ENCODE peak calls at places on chromosome 19, in four cellular contexts. One of them, this sample, is unnamed.

GRCh38 chr19:3538965-3539742 is at the start of gene TEKTIP1:
- DNase-seq in GM23338: peak; percentile 51
- DNase-seq in tibial nerve: no peak
- DNase-seq in esophagus muscularis mucosa: no peak
- DNase-seq in this sample: peak; percentile 41

GRCh38 chr19:8423821-8424223 is 10.7 kb downstream of the MARCHF2 start:
- DNase-seq in tibial nerve: peak; percentile 99
- DNase-seq in esophagus muscularis mucosa: peak; percentile 98
- DNase-seq in GM23338: peak; percentile 48
- DNase-seq in this sample: no peak

GRCh38 chr19:45290381-45290931 is 32.2 kb downstream of the CKM start:
- DNase-seq in GM23338: no peak
- DNase-seq in esophagus muscularis mucosa: no peak
- DNase-seq in tibial nerve: no peak
- DNase-seq in this sample: no peak

GRCh38 chr19:17835182-17836006 is 12.4 kb downstream of the JAK3 start:
- DNase-seq in esophagus muscularis mucosa: no peak
- DNase-seq in tibial nerve: no peak
- DNase-seq in GM23338: no peak
- DNase-seq in this sample: no peak

GRCh38 chr19:8361921-8362793 is 1.8 kb upstream of the ANGPTL4 start:
- DNase-seq in esophagus muscularis mucosa: peak; percentile 98
- DNase-seq in tibial nerve: peak; percentile 92
- DNase-seq in GM23338: no peak
- DNase-seq in this sample: no peak

GRCh38 chr19:55537741-55538111 is 793 bp upstream of the SBK2 start:
- DNase-seq in tibial nerve: no peak
- DNase-seq in GM23338: peak; percentile 78
- DNase-seq in esophagus muscularis mucosa: no peak
- DNase-seq in this sample: peak; percentile 58

GRCh38 chr19:51742736-51743288 is 8.9 kb downstream of the FPR1 start:
- DNase-seq in esophagus muscularis mucosa: no peak
- DNase-seq in GM23338: no peak
- DNase-seq in tibial nerve: no peak
- DNase-seq in this sample: no peak

GRCh38 chr19:17323973-17324327 is 10.7 kb downstream of the ANO8 start:
- DNase-seq in esophagus muscularis mucosa: no peak
- DNase-seq in tibial nerve: no peak
- DNase-seq in GM23338: no peak
- DNase-seq in this sample: no peak

GRCh38 chr19:51025401-51025800 is 1.0 kb downstream of the KLK11 start:
- DNase-seq in GM23338: no peak
- DNase-seq in tibial nerve: no peak
- DNase-seq in esophagus muscularis mucosa: no peak
- DNase-seq in this sample: no peak

GRCh38 chr19:7710616-7711015 is 8.7 kb upstream of the FCER2 start:
- DNase-seq in esophagus muscularis mucosa: no peak
- DNase-seq in GM23338: no peak
- DNase-seq in tibial nerve: no peak
- DNase-seq in this sample: no peak

GRCh38 chr19:55158848-55159793 is 1.6 kb upstream of the TNNI3 start:
- DNase-seq in esophagus muscularis mucosa: no peak
- DNase-seq in tibial nerve: no peak
- DNase-seq in GM23338: no peak
- DNase-seq in this sample: no peak

GRCh38 chr19:2627319-2627829 is 75.1 kb downstream of the GNG7 start:
- DNase-seq in tibial nerve: peak; percentile 79
- DNase-seq in esophagus muscularis mucosa: peak; percentile 95
- DNase-seq in GM23338: no peak
- DNase-seq in this sample: no peak

GRCh38 chr19:20247016-20247683 is 80.1 kb downstream of the ZNF486 start:
- DNase-seq in esophagus muscularis mucosa: no peak
- DNase-seq in tibial nerve: no peak
- DNase-seq in GM23338: peak; percentile 69
- DNase-seq in this sample: peak; percentile 63

GRCh38 chr19:2015611-2015950 is at the start of gene BTBD2:
- DNase-seq in esophagus muscularis mucosa: no peak
- DNase-seq in tibial nerve: peak; percentile 52
- DNase-seq in GM23338: peak; percentile 70
- DNase-seq in this sample: no peak

GRCh38 chr19:30864460-30865215 is 484.6 kb downstream of the TSHZ3 start:
- DNase-seq in GM23338: no peak
- DNase-seq in esophagus muscularis mucosa: no peak
- DNase-seq in tibial nerve: no peak
- DNase-seq in this sample: no peak

GRCh38 chr19:50512999-50513745 is 541 bp downstream of the ASPDH start:
- DNase-seq in esophagus muscularis mucosa: peak; percentile 79
- DNase-seq in GM23338: no peak
- DNase-seq in tibial nerve: no peak
- DNase-seq in this sample: no peak

GRCh38 chr19:4375164-4375619 is 25.2 kb downstream of the SH3GL1 start:
- DNase-seq in esophagus muscularis mucosa: no peak
- DNase-seq in tibial nerve: no peak
- DNase-seq in GM23338: peak; percentile 85
- DNase-seq in this sample: no peak

GRCh38 chr19:32041681-32042292 is 303.6 kb upstream of the ZNF507 start:
- DNase-seq in tibial nerve: no peak
- DNase-seq in GM23338: peak; percentile 74
- DNase-seq in esophagus muscularis mucosa: no peak
- DNase-seq in this sample: peak; percentile 77

GRCh38 chr19:52689804-52690394 is 44.9 kb downstream of the ZNF611 start:
- DNase-seq in tibial nerve: peak; percentile 29
- DNase-seq in esophagus muscularis mucosa: peak; percentile 92
- DNase-seq in GM23338: peak; percentile 50
- DNase-seq in this sample: peak; percentile 44

GRCh38 chr19:35351441-35352176 is 3.9 kb downstream of the FFAR1 start:
- DNase-seq in esophagus muscularis mucosa: no peak
- DNase-seq in GM23338: no peak
- DNase-seq in tibial nerve: no peak
- DNase-seq in this sample: no peak

GRCh38 chr19:7925171-7925837 is 631 bp downstream of the CTXN1 start:
- DNase-seq in GM23338: peak; percentile 89
- DNase-seq in tibial nerve: peak; percentile 59
- DNase-seq in esophagus muscularis mucosa: no peak
- DNase-seq in this sample: peak; percentile 96

GRCh38 chr19:2733930-2734588 is 5.8 kb downstream of the SLC39A3 start:
- DNase-seq in tibial nerve: no peak
- DNase-seq in esophagus muscularis mucosa: no peak
- DNase-seq in GM23338: no peak
- DNase-seq in this sample: no peak

GRCh38 chr19:15549581-15549980 is 41.3 kb downstream of the CYP4F22 start:
- DNase-seq in esophagus muscularis mucosa: no peak
- DNase-seq in tibial nerve: no peak
- DNase-seq in GM23338: no peak
- DNase-seq in this sample: no peak

GRCh38 chr19:15897738-15898276 is at the start of gene CYP4F2:
- DNase-seq in esophagus muscularis mucosa: peak; percentile 55
- DNase-seq in GM23338: no peak
- DNase-seq in tibial nerve: no peak
- DNase-seq in this sample: no peak

GRCh38 chr19:32750441-32751055 is 31.0 kb downstream of the TDRD12 start:
- DNase-seq in tibial nerve: no peak
- DNase-seq in esophagus muscularis mucosa: no peak
- DNase-seq in GM23338: peak; percentile 9
- DNase-seq in this sample: no peak

GRCh38 chr19:14442904-14443631 is 10.0 kb downstream of the PKN1 start:
- DNase-seq in esophagus muscularis mucosa: no peak
- DNase-seq in tibial nerve: no peak
- DNase-seq in GM23338: no peak
- DNase-seq in this sample: no peak

GRCh38 chr19:47729799-47730520 is 15.4 kb upstream of the NOP53 start:
- DNase-seq in GM23338: peak; percentile 97
- DNase-seq in esophagus muscularis mucosa: no peak
- DNase-seq in tibial nerve: peak; percentile 56
- DNase-seq in this sample: peak; percentile 82

DNA sequence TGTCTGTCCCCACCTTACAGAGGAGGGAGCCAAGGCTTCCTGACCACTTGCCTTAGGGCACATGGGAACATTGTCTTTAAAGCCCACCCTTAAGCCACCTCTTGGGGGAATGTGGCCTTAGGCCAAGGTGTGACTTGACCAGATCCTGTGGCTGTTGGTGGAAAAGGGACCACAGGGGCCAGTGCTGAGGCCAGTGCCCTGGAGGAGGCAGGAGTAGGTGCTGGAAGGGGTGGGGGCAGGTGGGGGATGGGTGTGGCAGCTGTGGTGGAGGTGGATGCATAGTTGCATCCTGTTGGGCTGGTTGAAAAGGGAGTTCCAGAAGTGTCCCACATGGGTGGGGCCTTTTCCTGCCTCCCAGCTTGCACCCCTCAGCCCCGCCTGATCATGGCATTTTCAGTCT is 44.8 kb downstream of the DNM2 start:
- DNase-seq in GM23338: peak; percentile 38
- DNase-seq in esophagus muscularis mucosa: no peak
- DNase-seq in tibial nerve: no peak
- DNase-seq in this sample: no peak
- H3K4me1 ChIP-seq in GM23338: no peaks in the 10 kb centered on the region
- H3K4me1 ChIP-seq in esophagus muscularis mucosa: peaks cover 65% of the 10 kb centered on the region
- H3K4me1 ChIP-seq in tibial nerve: no peaks in the 10 kb centered on the region
- H3K4me1 ChIP-seq in this sample: no peaks in the 10 kb centered on the region

DNA sequence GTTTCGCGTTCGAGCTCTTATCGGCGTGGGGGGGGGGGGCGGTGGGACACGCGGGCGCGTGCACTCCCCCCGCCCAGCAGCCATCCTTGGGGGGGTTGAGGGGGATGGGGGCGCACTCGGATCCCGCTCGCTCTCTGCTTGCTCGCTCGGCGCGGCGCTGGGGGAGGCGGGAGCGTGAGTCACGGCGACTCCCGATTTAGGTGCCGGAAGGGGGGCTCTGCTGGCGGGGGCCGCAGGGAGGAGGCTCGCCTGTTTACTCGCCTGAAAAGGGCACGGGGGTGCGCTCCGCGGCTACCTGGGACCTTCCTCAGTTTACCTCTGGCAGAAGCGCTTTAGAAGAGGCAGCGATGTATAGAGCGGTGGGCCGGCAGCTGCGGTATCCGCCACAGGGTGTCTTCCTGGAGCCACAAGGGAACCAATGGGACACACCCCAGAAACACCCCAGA is 1.1 kb upstream of the PDE4A start:
- DNase-seq in esophagus muscularis mucosa: no peak
- DNase-seq in tibial nerve: no peak
- DNase-seq in GM23338: no peak
- DNase-seq in this sample: peak; percentile 62
- H3K27me3 ChIP-seq in esophagus muscularis mucosa: peaks cover 74% of the 10 kb centered on the region
- H3K27me3 ChIP-seq in tibial nerve: peaks cover 91% of the 10 kb centered on the region
- H3K27me3 ChIP-seq in GM23338: peaks cover 95% of the 10 kb centered on the region
- H3K27me3 ChIP-seq in this sample: peaks cover 100% of the 10 kb centered on the region

DNA sequence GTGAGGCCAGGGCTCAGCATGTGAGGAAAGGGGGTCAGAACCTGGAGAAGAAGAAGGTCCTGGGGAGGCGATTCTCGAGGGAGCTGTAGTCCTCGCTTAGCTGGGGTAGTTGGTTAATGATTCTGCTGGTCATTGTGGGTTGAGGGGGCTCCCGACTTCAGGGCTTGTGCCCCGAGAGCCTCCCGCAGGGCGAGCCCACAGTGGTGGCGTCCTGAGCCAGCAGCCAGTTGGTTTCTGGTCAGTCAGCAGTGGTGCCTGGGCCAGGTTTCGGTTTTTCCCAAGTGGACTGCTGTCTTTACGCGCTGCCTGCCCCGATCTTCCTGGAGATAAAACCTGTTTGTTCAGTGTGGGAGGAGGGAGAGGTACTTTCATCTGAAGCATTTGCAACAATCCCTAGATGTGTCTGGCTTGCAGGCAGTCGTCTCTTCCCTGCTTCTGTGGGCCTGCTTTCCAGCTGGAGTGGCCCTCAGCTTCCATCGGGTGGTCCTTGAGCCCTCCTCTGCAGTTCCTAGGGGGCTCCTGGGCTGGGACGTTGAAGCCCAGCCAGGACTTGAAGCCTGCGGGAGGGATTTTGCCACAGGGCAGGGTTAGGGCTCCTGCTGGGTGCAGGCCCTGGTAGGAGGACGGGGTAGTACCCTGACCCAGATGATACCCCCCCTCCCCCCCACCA is 3.2 kb downstream of the PTBP1 start:
- DNase-seq in GM23338: no peak
- DNase-seq in tibial nerve: no peak
- DNase-seq in esophagus muscularis mucosa: no peak
- DNase-seq in this sample: no peak
- H3K4me1 ChIP-seq in GM23338: peaks cover 30% of the 10 kb centered on the region
- H3K4me1 ChIP-seq in tibial nerve: peaks cover 9% of the 10 kb centered on the region
- H3K4me1 ChIP-seq in esophagus muscularis mucosa: peaks cover 73% of the 10 kb centered on the region
- H3K4me1 ChIP-seq in this sample: peaks cover 39% of the 10 kb centered on the region

GRCh38 chr19:42420055-42420544 is 7.1 kb downstream of the LIPE start:
- DNase-seq in tibial nerve: no peak
- DNase-seq in esophagus muscularis mucosa: no peak
- DNase-seq in GM23338: peak; percentile 84
- DNase-seq in this sample: peak; percentile 66
- H3K27me3 ChIP-seq in tibial nerve: peaks cover 28% of the 10 kb centered on the region
- H3K27me3 ChIP-seq in esophagus muscularis mucosa: no peaks in the 10 kb centered on the region
- H3K27me3 ChIP-seq in GM23338: peaks cover 29% of the 10 kb centered on the region
- H3K27me3 ChIP-seq in this sample: peaks cover 44% of the 10 kb centered on the region

DNA sequence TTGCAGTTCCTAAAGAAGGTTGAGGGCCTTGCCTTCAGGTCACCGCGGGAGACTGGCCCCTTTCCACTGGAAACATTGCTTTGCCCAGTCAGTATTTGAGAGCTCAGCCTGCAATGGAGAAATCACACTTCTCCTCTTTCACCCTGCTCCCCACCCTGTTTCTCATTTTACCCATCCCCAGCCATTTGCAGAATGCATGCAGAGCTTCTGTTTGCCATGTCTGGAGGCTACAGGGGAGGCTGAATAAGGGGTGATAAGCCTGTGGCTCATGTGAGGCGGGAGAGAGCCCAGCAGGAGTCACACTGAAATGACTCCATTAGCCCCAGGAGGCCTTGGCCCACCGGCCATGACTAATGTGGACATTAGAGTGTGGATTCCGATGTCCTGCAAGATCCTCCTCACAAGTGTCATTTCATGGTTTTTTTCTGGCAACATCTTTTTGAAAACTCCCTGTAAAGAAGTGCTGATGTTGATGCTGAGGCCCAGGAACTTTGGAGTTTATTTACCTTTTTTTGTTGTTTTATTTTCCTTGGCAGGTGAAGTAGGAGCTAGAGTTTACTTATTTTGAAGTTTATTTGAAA is 6.3 kb downstream of the SPINT2 start:
- DNase-seq in tibial nerve: no peak
- DNase-seq in GM23338: no peak
- DNase-seq in esophagus muscularis mucosa: no peak
- DNase-seq in this sample: no peak
- H3K4me1 ChIP-seq in tibial nerve: no peaks in the 10 kb centered on the region
- H3K4me1 ChIP-seq in GM23338: peaks cover 35% of the 10 kb centered on the region
- H3K4me1 ChIP-seq in esophagus muscularis mucosa: no peaks in the 10 kb centered on the region
- H3K4me1 ChIP-seq in this sample: peaks cover 28% of the 10 kb centered on the region

GRCh38 chr19:29532097-29532496 is 6.3 kb downstream of the VSTM2B start:
- DNase-seq in GM23338: peak; percentile 56
- DNase-seq in tibial nerve: no peak
- DNase-seq in esophagus muscularis mucosa: no peak
- DNase-seq in this sample: peak; percentile 25
- H3K27me3 ChIP-seq in GM23338: peaks cover 50% of the 10 kb centered on the region
- H3K27me3 ChIP-seq in tibial nerve: peaks cover 63% of the 10 kb centered on the region
- H3K27me3 ChIP-seq in esophagus muscularis mucosa: peaks cover 31% of the 10 kb centered on the region
- H3K27me3 ChIP-seq in this sample: peaks cover 58% of the 10 kb centered on the region

This sample was measured in neural progenitor cell.